ENCODE peak calls at places on chromosomes 7 and 10, in nine cellular contexts. One of them, this sample, is unnamed.

GRCh38 chr7:41103331-41103730 is 599.6 kb downstream of the INHBA start:
- DNase-seq in stimulated activated effector memory CD8-positive, alpha-beta T cell treated with anti-CD3 and anti-CD28 coated beads, Interleukin-12 subunit alpha, Interleukin-12 subunit beta, amount 100 ng/mL, for 72 hours: no peak
- DNase-seq in mesendoderm: peak; percentile 38
- DNase-seq in NCI-H1417: no peak
- DNase-seq in fibroblast of pulmonary artery: peak; percentile 54
- DNase-seq in WTC11: no peak
- DNase-seq in astrocyte: peak; percentile 61
- DNase-seq in nephron progenitor cell: no peak
- DNase-seq in fibroblast of lung: no peak
- DNase-seq in this sample: peak; percentile 77

GRCh38 chr10:119651514-119652327 is 541 bp downstream of the BAG3 start:
- DNase-seq in stimulated activated effector memory CD8-positive, alpha-beta T cell treated with anti-CD3 and anti-CD28 coated beads, Interleukin-12 subunit alpha, Interleukin-12 subunit beta, amount 100 ng/mL, for 72 hours: peak; percentile 9
- DNase-seq in mesendoderm: no peak
- DNase-seq in NCI-H1417: no peak
- DNase-seq in fibroblast of pulmonary artery: no peak
- DNase-seq in WTC11: no peak
- DNase-seq in astrocyte: no peak
- DNase-seq in nephron progenitor cell: peak; percentile 53
- DNase-seq in fibroblast of lung: no peak
- DNase-seq in this sample: no peak

GRCh38 chr10:61170594-61170993 is 226.6 kb upstream of the RHOBTB1 start:
- DNase-seq in stimulated activated effector memory CD8-positive, alpha-beta T cell treated with anti-CD3 and anti-CD28 coated beads, Interleukin-12 subunit alpha, Interleukin-12 subunit beta, amount 100 ng/mL, for 72 hours: no peak
- DNase-seq in mesendoderm: no peak
- DNase-seq in NCI-H1417: no peak
- DNase-seq in fibroblast of pulmonary artery: no peak
- DNase-seq in WTC11: no peak
- DNase-seq in astrocyte: no peak
- DNase-seq in nephron progenitor cell: no peak
- DNase-seq in fibroblast of lung: no peak
- DNase-seq in this sample: no peak

GRCh38 chr7:71559214-71559613 is 427.3 kb downstream of the GALNT17 start:
- DNase-seq in stimulated activated effector memory CD8-positive, alpha-beta T cell treated with anti-CD3 and anti-CD28 coated beads, Interleukin-12 subunit alpha, Interleukin-12 subunit beta, amount 100 ng/mL, for 72 hours: no peak
- DNase-seq in mesendoderm: peak; percentile 31
- DNase-seq in NCI-H1417: no peak
- DNase-seq in fibroblast of pulmonary artery: no peak
- DNase-seq in WTC11: no peak
- DNase-seq in astrocyte: no peak
- DNase-seq in nephron progenitor cell: no peak
- DNase-seq in fibroblast of lung: no peak
- DNase-seq in this sample: no peak

GRCh38 chr10:70480254-70480861 is 1.8 kb downstream of the PALD1 start:
- DNase-seq in stimulated activated effector memory CD8-positive, alpha-beta T cell treated with anti-CD3 and anti-CD28 coated beads, Interleukin-12 subunit alpha, Interleukin-12 subunit beta, amount 100 ng/mL, for 72 hours: no peak
- DNase-seq in mesendoderm: no peak
- DNase-seq in NCI-H1417: no peak
- DNase-seq in fibroblast of pulmonary artery: no peak
- DNase-seq in WTC11: no peak
- DNase-seq in astrocyte: no peak
- DNase-seq in nephron progenitor cell: no peak
- DNase-seq in fibroblast of lung: no peak
- DNase-seq in this sample: no peak

GRCh38 chr10:102718220-102718619 is 3.8 kb downstream of the SFXN2 start:
- DNase-seq in stimulated activated effector memory CD8-positive, alpha-beta T cell treated with anti-CD3 and anti-CD28 coated beads, Interleukin-12 subunit alpha, Interleukin-12 subunit beta, amount 100 ng/mL, for 72 hours: no peak
- DNase-seq in mesendoderm: peak; percentile 93
- DNase-seq in NCI-H1417: no peak
- DNase-seq in fibroblast of pulmonary artery: peak; percentile 76
- DNase-seq in WTC11: peak; percentile 27
- DNase-seq in astrocyte: peak; percentile 60
- DNase-seq in nephron progenitor cell: peak; percentile 37
- DNase-seq in fibroblast of lung: peak; percentile 67
- DNase-seq in this sample: peak; percentile 80

GRCh38 chr7:39125849-39126248 is 148.1 kb downstream of the POU6F2 start:
- DNase-seq in stimulated activated effector memory CD8-positive, alpha-beta T cell treated with anti-CD3 and anti-CD28 coated beads, Interleukin-12 subunit alpha, Interleukin-12 subunit beta, amount 100 ng/mL, for 72 hours: no peak
- DNase-seq in mesendoderm: peak; percentile 6
- DNase-seq in NCI-H1417: no peak
- DNase-seq in fibroblast of pulmonary artery: no peak
- DNase-seq in WTC11: no peak
- DNase-seq in astrocyte: no peak
- DNase-seq in nephron progenitor cell: no peak
- DNase-seq in fibroblast of lung: no peak
- DNase-seq in this sample: no peak

GRCh38 chr7:44636041-44636580 is 29.7 kb downstream of the OGDH start:
- DNase-seq in stimulated activated effector memory CD8-positive, alpha-beta T cell treated with anti-CD3 and anti-CD28 coated beads, Interleukin-12 subunit alpha, Interleukin-12 subunit beta, amount 100 ng/mL, for 72 hours: no peak
- DNase-seq in mesendoderm: no peak
- DNase-seq in NCI-H1417: no peak
- DNase-seq in fibroblast of pulmonary artery: no peak
- DNase-seq in WTC11: no peak
- DNase-seq in astrocyte: no peak
- DNase-seq in nephron progenitor cell: no peak
- DNase-seq in fibroblast of lung: no peak
- DNase-seq in this sample: no peak

GRCh38 chr7:16463520-16463919 is 2.0 kb downstream of the SOSTDC1 start:
- DNase-seq in stimulated activated effector memory CD8-positive, alpha-beta T cell treated with anti-CD3 and anti-CD28 coated beads, Interleukin-12 subunit alpha, Interleukin-12 subunit beta, amount 100 ng/mL, for 72 hours: no peak
- DNase-seq in mesendoderm: no peak
- DNase-seq in NCI-H1417: no peak
- DNase-seq in fibroblast of pulmonary artery: no peak
- DNase-seq in WTC11: no peak
- DNase-seq in astrocyte: no peak
- DNase-seq in nephron progenitor cell: no peak
- DNase-seq in fibroblast of lung: no peak
- DNase-seq in this sample: no peak

GRCh38 chr7:26854932-26855331 is 9.5 kb downstream of the SKAP2 start:
- DNase-seq in stimulated activated effector memory CD8-positive, alpha-beta T cell treated with anti-CD3 and anti-CD28 coated beads, Interleukin-12 subunit alpha, Interleukin-12 subunit beta, amount 100 ng/mL, for 72 hours: no peak
- DNase-seq in mesendoderm: no peak
- DNase-seq in NCI-H1417: no peak
- DNase-seq in fibroblast of pulmonary artery: no peak
- DNase-seq in WTC11: no peak
- DNase-seq in astrocyte: no peak
- DNase-seq in nephron progenitor cell: no peak
- DNase-seq in fibroblast of lung: peak; percentile 21
- DNase-seq in this sample: no peak

GRCh38 chr7:155987681-155988080 is 175.4 kb upstream of the SHH start:
- DNase-seq in stimulated activated effector memory CD8-positive, alpha-beta T cell treated with anti-CD3 and anti-CD28 coated beads, Interleukin-12 subunit alpha, Interleukin-12 subunit beta, amount 100 ng/mL, for 72 hours: no peak
- DNase-seq in mesendoderm: no peak
- DNase-seq in NCI-H1417: no peak
- DNase-seq in fibroblast of pulmonary artery: no peak
- DNase-seq in WTC11: no peak
- DNase-seq in astrocyte: no peak
- DNase-seq in nephron progenitor cell: no peak
- DNase-seq in fibroblast of lung: no peak
- DNase-seq in this sample: no peak

GRCh38 chr7:23357190-23358093 is 58.3 kb downstream of the MALSU1 start:
- DNase-seq in stimulated activated effector memory CD8-positive, alpha-beta T cell treated with anti-CD3 and anti-CD28 coated beads, Interleukin-12 subunit alpha, Interleukin-12 subunit beta, amount 100 ng/mL, for 72 hours: no peak
- DNase-seq in mesendoderm: peak; percentile 44
- DNase-seq in NCI-H1417: no peak
- DNase-seq in fibroblast of pulmonary artery: peak; percentile 74
- DNase-seq in WTC11: no peak
- DNase-seq in astrocyte: peak; percentile 57
- DNase-seq in nephron progenitor cell: no peak
- DNase-seq in fibroblast of lung: peak; percentile 72
- DNase-seq in this sample: peak; percentile 56

GRCh38 chr7:98724591-98724990 is 107.5 kb downstream of the NPTX2 start:
- DNase-seq in stimulated activated effector memory CD8-positive, alpha-beta T cell treated with anti-CD3 and anti-CD28 coated beads, Interleukin-12 subunit alpha, Interleukin-12 subunit beta, amount 100 ng/mL, for 72 hours: no peak
- DNase-seq in mesendoderm: no peak
- DNase-seq in NCI-H1417: no peak
- DNase-seq in fibroblast of pulmonary artery: no peak
- DNase-seq in WTC11: no peak
- DNase-seq in astrocyte: no peak
- DNase-seq in nephron progenitor cell: no peak
- DNase-seq in fibroblast of lung: no peak
- DNase-seq in this sample: no peak

GRCh38 chr10:29479081-29479917 is 155.5 kb downstream of the SVIL start:
- DNase-seq in stimulated activated effector memory CD8-positive, alpha-beta T cell treated with anti-CD3 and anti-CD28 coated beads, Interleukin-12 subunit alpha, Interleukin-12 subunit beta, amount 100 ng/mL, for 72 hours: no peak
- DNase-seq in mesendoderm: no peak
- DNase-seq in NCI-H1417: peak; percentile 33
- DNase-seq in fibroblast of pulmonary artery: no peak
- DNase-seq in WTC11: no peak
- DNase-seq in astrocyte: peak; percentile 42
- DNase-seq in nephron progenitor cell: no peak
- DNase-seq in fibroblast of lung: no peak
- DNase-seq in this sample: peak; percentile 10

GRCh38 chr7:100799037-100799896 is 28.1 kb downstream of the EPHB4 start:
- DNase-seq in stimulated activated effector memory CD8-positive, alpha-beta T cell treated with anti-CD3 and anti-CD28 coated beads, Interleukin-12 subunit alpha, Interleukin-12 subunit beta, amount 100 ng/mL, for 72 hours: no peak
- DNase-seq in mesendoderm: peak; percentile 85
- DNase-seq in NCI-H1417: peak; percentile 26
- DNase-seq in fibroblast of pulmonary artery: peak; percentile 78
- DNase-seq in WTC11: peak; percentile 75
- DNase-seq in astrocyte: peak; percentile 24
- DNase-seq in nephron progenitor cell: peak; percentile 47
- DNase-seq in fibroblast of lung: peak; percentile 75
- DNase-seq in this sample: peak; percentile 52

GRCh38 chr7:25117226-25118047 is 7.6 kb downstream of the CYCS start:
- DNase-seq in stimulated activated effector memory CD8-positive, alpha-beta T cell treated with anti-CD3 and anti-CD28 coated beads, Interleukin-12 subunit alpha, Interleukin-12 subunit beta, amount 100 ng/mL, for 72 hours: no peak
- DNase-seq in mesendoderm: no peak
- DNase-seq in NCI-H1417: no peak
- DNase-seq in fibroblast of pulmonary artery: no peak
- DNase-seq in WTC11: no peak
- DNase-seq in astrocyte: no peak
- DNase-seq in nephron progenitor cell: no peak
- DNase-seq in fibroblast of lung: no peak
- DNase-seq in this sample: peak; percentile 27

This sample was measured in IMR-90.